ENCODE peak calls at places on chromosomes 2 and 18, in seven cellular contexts. I is H9, Y is H1, L is trophoblast cell, M is IMR-90, W is mesendoderm, C is mesenchymal stem cell. O is an unnamed sample. For H3K4me1, the result is how much of the 10 kb centered on the place peaks cover.

GRCh38 chr2:16478817-16479216 is 186.8 kb downstream of the CYRIA start:
- DNase-seq in I (no peak), Y (no peak), L (peak), M (no peak), W (no peak), C (no peak), O (no peak)

GRCh38 chr18:74257083-74257482 is 34.7 kb downstream of the CYB5A start:
- DNase-seq in I (no peak), Y (no peak), L (peak), M (no peak), W (no peak), C (no peak), O (no peak)

GRCh38 chr2:17124575-17125318 is 393.5 kb downstream of the RAD51AP2 start:
- DNase-seq in I (no peak), Y (no peak), L (no peak), M (no peak), W (no peak), C (no peak), O (no peak)

GRCh38 chr18:79947054-79947755 is 4.2 kb downstream of the SLC66A2 start:
- DNase-seq in I (peak), Y (no peak), L (peak), M (peak), W (no peak), C (no peak), O (no peak)

GRCh38 chr2:172442072-172442895 is 14.9 kb downstream of the ITGA6 start:
- DNase-seq in I (peak), Y (no peak), L (peak), M (peak), W (peak), C (peak), O (no peak)

GRCh38 chr18:12014521-12014920 is 33.2 kb downstream of the IMPA2 start:
- DNase-seq in I (no peak), Y (no peak), L (no peak), M (no peak), W (no peak), C (no peak), O (no peak)

GRCh38 chr2:163563336-163563735 is 172.5 kb downstream of the FIGN start:
- DNase-seq in I (no peak), Y (no peak), L (no peak), M (no peak), W (no peak), C (no peak), O (no peak)

GRCh38 chr18:35646449-35646848 is 64.9 kb downstream of the GALNT1 start:
- DNase-seq in I (no peak), Y (no peak), L (no peak), M (no peak), W (no peak), C (no peak), O (no peak)

GRCh38 chr2:109218792-109219126 is 89.8 kb downstream of the SH3RF3 start:
- DNase-seq in I (no peak), Y (no peak), L (no peak), M (no peak), W (no peak), C (no peak), O (no peak)

GRCh38 chr2:142395294-142395693 is 264.5 kb upstream of the LRP1B start:
- DNase-seq in I (no peak), Y (no peak), L (no peak), M (no peak), W (no peak), C (no peak), O (no peak)

GRCh38 chr2:161030260-161031063 is 129.8 kb upstream of the TANK start:
- DNase-seq in I (no peak), Y (no peak), L (peak), M (peak), W (peak), C (peak), O (no peak)

GRCh38 chr18:28584726-28585125 is 407.8 kb upstream of the CDH2 start:
- DNase-seq in I (peak), Y (no peak), L (peak), M (peak), W (peak), C (peak), O (peak)

GRCh38 chr2:105929506-105929905 is 184.8 kb downstream of the NCK2 start:
- DNase-seq in I (no peak), Y (no peak), L (no peak), M (no peak), W (no peak), C (no peak), O (no peak)

GRCh38 chr18:59008302-59008974 is 131.2 kb upstream of the SEC11C start:
- DNase-seq in I (peak), Y (peak), L (peak), M (peak), W (peak), C (peak), O (no peak)

GRCh38 chr2:56523815-56524214 is 340.0 kb downstream of the CCDC85A start:
- DNase-seq in I (no peak), Y (no peak), L (peak), M (no peak), W (no peak), C (no peak), O (no peak)

GRCh38 chr2:209458018-209458979 is 34.5 kb downstream of the MAP2 start:
- DNase-seq in I (no peak), Y (no peak), L (no peak), M (no peak), W (no peak), C (no peak), O (no peak)

DNA sequence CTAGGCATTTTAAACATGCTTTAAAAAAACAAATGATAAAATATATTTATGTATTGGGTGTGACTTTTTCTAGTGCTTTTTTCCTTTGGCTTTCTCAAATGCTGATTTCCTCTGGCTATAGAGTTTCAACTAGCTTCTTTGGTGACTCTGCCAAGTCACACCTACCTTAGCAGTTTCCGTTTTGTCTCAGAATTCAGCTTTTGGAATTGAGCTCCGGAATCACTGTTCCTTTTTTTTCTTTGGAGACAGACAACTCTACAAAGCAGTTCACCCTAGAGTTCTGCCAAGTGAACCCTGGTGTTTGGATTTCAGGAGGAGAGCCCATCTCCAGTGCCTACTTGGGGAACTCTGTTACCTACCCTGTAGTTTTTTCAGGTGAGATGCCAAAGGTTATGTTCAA is 89.9 kb downstream of the UPP2 start:
- DNase-seq in I (no peak), Y (no peak), L (no peak), M (no peak), W (no peak), C (no peak), O (no peak)
- H3K4me1 ChIP-seq in I (under half), Y (under half), L (under half), M (under half), W (under half), C (under half), O (under half)

DNA sequence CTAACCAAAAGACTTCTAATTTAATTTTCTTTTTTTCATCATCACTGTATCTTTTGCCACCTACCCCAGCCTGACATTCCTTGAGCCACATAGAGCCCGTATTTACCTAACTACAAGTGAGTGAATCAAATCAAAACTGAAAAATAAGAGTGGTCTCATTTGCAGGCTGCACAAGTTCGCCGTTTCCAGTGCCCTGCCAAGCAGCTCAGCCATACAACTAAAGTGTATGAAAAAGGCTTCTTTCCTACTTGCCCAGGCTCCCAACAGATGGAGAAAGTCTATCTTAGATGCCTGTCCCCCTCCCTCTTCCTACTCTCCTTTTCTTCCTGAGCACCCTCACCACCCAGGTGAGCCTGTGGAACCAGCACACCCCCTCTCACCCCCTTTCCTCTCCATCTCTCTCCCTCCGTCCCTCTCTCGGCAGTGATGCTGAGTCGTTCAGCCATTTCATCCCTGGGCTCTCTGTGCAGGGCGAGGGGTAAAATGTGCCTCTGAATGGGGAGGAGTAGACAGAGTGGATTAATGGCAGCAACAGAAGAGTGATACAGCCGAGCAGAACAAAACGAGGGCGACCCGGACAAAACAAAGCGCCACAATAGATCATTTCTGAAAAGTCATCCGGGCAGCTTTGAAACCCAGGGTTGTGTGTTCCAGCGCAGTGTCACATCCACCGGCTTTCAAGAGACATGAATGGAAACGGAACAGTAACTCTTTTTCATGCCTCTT is 65.0 kb upstream of the POU3F3 start:
- DNase-seq in I (no peak), Y (no peak), L (no peak), M (no peak), W (no peak), C (no peak), O (peak)
- H2BK120ac ChIP-seq in I (no peak), Y (no peak), L (no peak), M (no peak), W (no peak), C (no peak), O (no peak)

GRCh38 chr2:85748948-85749875 is 4.6 kb upstream of the ATOH8 start:
- DNase-seq in I (no peak), Y (no peak), L (no peak), M (no peak), W (peak), C (no peak), O (no peak)
- H3K4me1 ChIP-seq in I (under half), Y (under half), L (under half), M (under half), W (under half), C (under half), O (under half)

GRCh38 chr18:24268784-24269550 is 128.7 kb downstream of the OSBPL1A start:
- DNase-seq in I (no peak), Y (no peak), L (peak), M (no peak), W (peak), C (no peak), O (no peak)

GRCh38 chr18:24273596-24273995 is 124.0 kb downstream of the OSBPL1A start:
- DNase-seq in I (no peak), Y (no peak), L (peak), M (peak), W (no peak), C (no peak), O (no peak)

GRCh38 chr18:24271381-24272331 is 126.0 kb downstream of the OSBPL1A start:
- DNase-seq in I (peak), Y (peak), L (peak), M (peak), W (peak), C (peak), O (peak)

GRCh38 chr18:24270358-24270936 is 127.2 kb downstream of the OSBPL1A start:
- DNase-seq in I (no peak), Y (no peak), L (no peak), M (peak), W (no peak), C (no peak), O (no peak)

GRCh38 chr18:24270937-24271380 is 126.7 kb downstream of the OSBPL1A start:
- DNase-seq in I (no peak), Y (no peak), L (peak), M (peak), W (peak), C (peak), O (peak)
- H2BK120ac ChIP-seq in I (no peak), Y (no peak), L (peak), M (peak), W (no peak), C (no peak), O (no peak)

GRCh38 chr2:36561223-36561944 is 36.6 kb downstream of the FEZ2 start:
- DNase-seq in I (no peak), Y (no peak), L (peak), M (peak), W (peak), C (peak), O (no peak)
- H3K4me1 ChIP-seq in I (under half), Y (under half), L (under half), M (under half), W (under half), C (under half), O (under half)

O was measured in neuronal stem cell.